ENCODE peak calls at places on chromosome 22, in six cellular contexts. Z, P, B, V, F and R are unnamed samples. For H3K4me1, the result is how much of the 10 kb centered on the place peaks cover.

GRCh38 chr22:47816121-47816915 is 1053.9 kb downstream of the TBC1D22A start:
- DNase-seq in Z (no peak), P (no peak), B (no peak), V (no peak), F (no peak), R (no peak)

GRCh38 chr22:26756675-26757293 is 99.4 kb downstream of the MIAT start:
- DNase-seq in Z (peak), P (no peak), B (no peak), V (peak), F (peak), R (peak)

GRCh38 chr22:18954941-18955571 is 19.0 kb upstream of the PRODH start:
- DNase-seq in Z (peak), P (peak), B (no peak), V (no peak), F (no peak), R (peak)

GRCh38 chr22:46245515-46245914 is 4.6 kb downstream of the CDPF1 start:
- DNase-seq in Z (no peak), P (no peak), B (no peak), V (no peak), F (no peak), R (no peak)

GRCh38 chr22:47200273-47201051 is 438.0 kb downstream of the TBC1D22A start:
- DNase-seq in Z (no peak), P (peak), B (peak), V (no peak), F (no peak), R (peak)

GRCh38 chr22:46171940-46172339 is 21.6 kb downstream of the PPARA start:
- DNase-seq in Z (no peak), P (no peak), B (no peak), V (no peak), F (peak), R (no peak)

GRCh38 chr22:33652596-33652995 is 267.7 kb downstream of the LARGE1 start:
- DNase-seq in Z (no peak), P (no peak), B (no peak), V (no peak), F (no peak), R (no peak)

GRCh38 chr22:19579113-19579811 is 55.1 kb upstream of the CLDN5 start:
- DNase-seq in Z (no peak), P (no peak), B (no peak), V (peak), F (no peak), R (no peak)

GRCh38 chr22:49291781-49292180 is 535.9 kb downstream of the BRD1 start:
- DNase-seq in Z (peak), P (peak), B (no peak), V (no peak), F (no peak), R (peak)

GRCh38 chr22:44892243-44892642 is 117.6 kb downstream of the PHF21B start:
- DNase-seq in Z (peak), P (peak), B (no peak), V (no peak), F (peak), R (peak)

GRCh38 chr22:32473388-32473952 is 1.1 kb upstream of the FBXO7 start:
- DNase-seq in Z (no peak), P (peak), B (peak), V (peak), F (peak), R (no peak)

GRCh38 chr22:50308597-50308935 is 1.1 kb upstream of the PLXNB2 start:
- DNase-seq in Z (no peak), P (no peak), B (peak), V (no peak), F (peak), R (peak)
- TF ChIP-seq POLR2A in Z (no peak), P (no peak), B (no peak), V (no peak), F (peak), R (no peak)

GRCh38 chr22:37930952-37931440 is 22.4 kb downstream of the C22orf23 start:
- DNase-seq in Z (no peak), P (no peak), B (no peak), V (peak), F (no peak), R (no peak)

GRCh38 chr22:37933711-37934376 is 19.6 kb downstream of the C22orf23 start:
- DNase-seq in Z (peak), P (peak), B (no peak), V (peak), F (peak), R (peak)

GRCh38 chr22:37931893-37932389 is 21.5 kb downstream of the C22orf23 start:
- DNase-seq in Z (no peak), P (no peak), B (no peak), V (no peak), F (no peak), R (no peak)

GRCh38 chr22:37932401-37932800 is 21.0 kb downstream of the C22orf23 start:
- DNase-seq in Z (no peak), P (no peak), B (no peak), V (no peak), F (no peak), R (no peak)

DNA sequence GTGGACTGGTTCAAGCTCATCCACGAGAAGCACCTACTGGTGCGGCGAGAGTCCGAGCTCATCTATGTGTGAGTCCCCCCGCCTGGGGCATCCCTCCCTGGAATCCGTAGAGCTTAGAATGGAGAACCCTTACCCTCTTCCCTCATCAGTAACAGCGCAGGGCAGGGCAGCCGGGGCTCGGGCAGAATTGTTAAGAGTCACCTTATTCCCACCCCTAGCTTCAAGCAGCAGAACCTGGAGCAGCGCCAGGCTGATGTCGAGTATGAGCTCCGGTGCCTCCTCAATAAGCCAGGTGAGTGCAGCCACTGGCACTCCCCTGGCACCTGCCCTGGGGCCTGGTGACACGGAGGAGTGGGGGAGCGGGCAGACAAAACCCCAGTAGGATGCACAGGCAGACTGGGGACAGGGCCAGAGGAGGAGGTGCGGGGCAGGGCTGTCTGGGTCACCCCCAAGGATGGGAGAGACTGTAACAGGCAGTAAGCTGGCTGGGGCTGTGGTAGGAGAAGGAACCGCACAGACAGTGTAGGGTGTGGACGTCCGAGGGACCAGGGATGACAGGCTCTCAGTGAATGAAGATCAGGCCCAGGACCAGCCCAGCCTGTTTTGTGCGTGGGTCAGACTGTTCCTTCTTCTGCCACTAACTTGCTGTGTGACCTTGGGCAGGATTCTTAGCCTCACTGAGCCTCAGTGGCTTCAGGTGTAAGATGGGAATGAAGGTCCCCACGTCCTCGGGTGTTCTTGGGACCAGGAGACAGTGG is 20.4 kb downstream of the C22orf23 start:
- DNase-seq in Z (no peak), P (no peak), B (no peak), V (no peak), F (no peak), R (no peak)
- H3K4me1 ChIP-seq in Z (under half), P (under half), B (under half), V (under half), F (under half), R (under half)

GRCh38 chr22:30392661-30393321 is 4.0 kb upstream of the SEC14L2 start:
- DNase-seq in Z (no peak), P (no peak), B (no peak), V (no peak), F (no peak), R (no peak)
- TF ChIP-seq POLR2AphosphoS5 in Z (no peak), P (no peak), B (no peak), V (no peak), F (no peak), R (no peak)

GRCh38 chr22:21961127-21961867 is 8.6 kb upstream of the PPM1F start:
- DNase-seq in Z (no peak), P (no peak), B (no peak), V (no peak), F (no peak), R (no peak)
- TF ChIP-seq POLR2A in Z (no peak), P (no peak), B (no peak), V (no peak), F (no peak), R (no peak)

DNA sequence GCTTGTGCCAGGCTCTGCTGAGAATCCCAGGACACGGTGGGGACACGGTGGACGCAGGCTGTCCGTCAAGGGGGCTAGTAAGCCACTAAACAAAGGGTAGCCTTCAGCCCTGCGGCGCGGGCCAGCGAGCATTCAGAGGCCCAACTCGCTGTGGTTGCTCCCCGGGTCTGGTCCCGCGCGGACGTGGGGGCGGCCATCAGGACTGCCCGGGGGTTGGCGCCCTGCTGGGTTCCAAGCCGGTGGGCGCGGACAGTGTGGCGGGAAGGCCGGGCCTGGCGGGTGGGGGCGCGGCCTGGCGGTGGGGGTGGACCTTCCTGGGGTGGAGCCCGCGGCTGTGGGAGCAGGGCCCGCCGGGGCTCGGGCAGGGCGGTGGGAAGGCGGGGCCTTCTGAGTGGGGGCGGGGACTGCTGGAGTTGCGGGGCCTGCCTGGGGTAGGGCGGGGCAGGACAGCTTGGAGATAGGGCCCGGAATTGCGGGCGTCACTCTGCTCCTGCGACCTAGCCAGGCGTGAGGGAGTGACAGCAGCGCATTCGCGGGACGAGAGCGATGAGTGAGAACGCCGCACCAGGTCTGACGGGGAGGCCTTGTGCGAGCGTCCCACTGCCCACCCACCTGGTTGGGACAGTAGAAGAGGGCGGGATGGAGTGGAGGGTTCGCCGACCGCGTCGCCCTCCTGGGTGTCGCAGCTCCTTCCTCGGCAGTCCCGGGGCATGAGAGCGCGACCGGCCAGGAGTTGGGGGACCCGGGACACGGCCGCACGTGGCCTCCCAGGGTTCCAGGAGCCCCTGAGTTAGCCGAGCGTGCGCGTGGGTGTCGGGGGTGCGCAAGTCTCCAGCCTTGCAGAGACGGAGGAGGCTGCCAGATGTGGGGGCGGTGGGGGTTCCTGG is at the start of gene SERHL2:
- DNase-seq in Z (peak), P (peak), B (peak), V (peak), F (peak), R (peak)
- H3K4me1 ChIP-seq in Z (under half), P (under half), B (under half), V (under half), F (under half), R (under half)